ENCODE peak calls at places on chromosomes 7 and 10, in nine cellular contexts. G, C, I, P, V, O, X, K and W are unnamed samples.

GRCh38 chr7:691361-692045 is 35.0 kb upstream of the DNAAF5 start:
- DNase-seq in C (no peak), P (no peak), X (no peak), G (no peak), K (peak), I (no peak), V (peak), O (no peak), W (no peak)

GRCh38 chr7:111919690-111920179 is 286.5 kb downstream of the DOCK4 start:
- DNase-seq in G (no peak), V (no peak), I (no peak), P (no peak), K (no peak), O (peak), X (no peak), C (peak), W (no peak)

GRCh38 chr10:130757821-130758489 is 553.6 kb downstream of the TCERG1L start:
- DNase-seq in G (no peak), I (no peak), V (no peak), X (no peak), P (no peak), O (no peak), C (no peak), K (no peak), W (no peak)

GRCh38 chr10:18233775-18234174 is 93.6 kb downstream of the CACNB2 start:
- DNase-seq in P (no peak), I (no peak), G (peak), C (no peak), O (peak), X (peak), K (no peak), V (peak), W (no peak)

GRCh38 chr10:125027889-125028288 is 86.0 kb downstream of the ZRANB1 start:
- DNase-seq in G (no peak), O (no peak), X (no peak), P (no peak), K (no peak), I (no peak), C (no peak), V (no peak), W (no peak)

GRCh38 chr10:79435271-79436065 is 10.0 kb downstream of the ZCCHC24 start:
- DNase-seq in K (no peak), C (no peak), I (no peak), O (no peak), X (no peak), V (no peak), P (no peak), G (no peak), W (no peak)

GRCh38 chr10:122192142-122192541 is 79.0 kb upstream of the BTBD16 start:
- DNase-seq in O (no peak), C (no peak), G (no peak), V (no peak), I (no peak), X (no peak), K (peak), P (no peak), W (no peak)

GRCh38 chr7:19408821-19409220 is 263.6 kb upstream of the FERD3L start:
- DNase-seq in G (no peak), X (no peak), C (no peak), I (no peak), V (no peak), K (no peak), O (no peak), P (no peak), W (no peak)

GRCh38 chr7:65219623-65220022 is 154.0 kb upstream of the ZNF92 start:
- DNase-seq in G (no peak), V (no peak), P (no peak), O (no peak), C (no peak), X (no peak), I (no peak), K (no peak), W (no peak)

GRCh38 chr10:92702301-92702916 is 12.7 kb downstream of the HHEX start:
- DNase-seq in V (no peak), P (no peak), K (no peak), X (no peak), O (no peak), C (peak), G (no peak), I (no peak), W (no peak)

GRCh38 chr7:137715546-137715945 is 131.2 kb downstream of the DGKI start:
- DNase-seq in G (no peak), X (no peak), P (no peak), C (no peak), K (no peak), I (no peak), O (no peak), V (no peak), W (no peak)

GRCh38 chr10:122632561-122632960 is 67.1 kb downstream of the C10orf120 start:
- DNase-seq in C (no peak), I (no peak), V (no peak), K (no peak), G (no peak), X (no peak), P (no peak), O (no peak), W (no peak)

GRCh38 chr7:17408245-17408903 is 109.9 kb downstream of the AHR start:
- DNase-seq in V (no peak), P (no peak), I (peak), X (no peak), O (peak), C (peak), G (peak), K (no peak), W (peak)

GRCh38 chr10:105797234-105797890 is 1156.3 kb downstream of the SORCS3 start:
- DNase-seq in K (no peak), C (peak), O (peak), X (peak), I (no peak), V (peak), G (peak), P (no peak), W (peak)

GRCh38 chr7:23468721-23469149 is 1.6 kb downstream of the IGF2BP3 start:
- DNase-seq in G (no peak), C (no peak), K (no peak), O (no peak), P (no peak), V (no peak), I (no peak), X (no peak), W (no peak)

GRCh38 chr10:5497948-5498730 is 1.2 kb downstream of the CALML5 start:
- DNase-seq in V (no peak), C (no peak), G (no peak), X (no peak), I (no peak), P (no peak), K (no peak), O (no peak), W (no peak)

GRCh38 chr7:140961117-140961516 is 36.4 kb upstream of the BRAF start:
- DNase-seq in X (no peak), P (no peak), I (no peak), C (no peak), V (no peak), K (no peak), O (no peak), G (no peak), W (no peak)

GRCh38 chr7:71925663-71926062 is 486.5 kb downstream of the CALN1 start:
- DNase-seq in C (peak), K (no peak), O (no peak), P (no peak), G (peak), V (no peak), I (no peak), X (peak), W (no peak)

GRCh38 chr10:28717659-28718201 is 40.4 kb downstream of the BAMBI start:
- DNase-seq in O (no peak), C (no peak), I (no peak), X (no peak), K (no peak), P (no peak), V (no peak), G (no peak), W (no peak)

GRCh38 chr7:1122832-1123501 is 35.1 kb downstream of the GPER1 start:
- DNase-seq in P (no peak), K (no peak), G (no peak), I (no peak), C (no peak), O (no peak), X (no peak), V (no peak), W (no peak)